ENCODE peak calls at places on chromosomes 6 and 20, in eight cellular contexts. Q is spleen, X is HepG2, O is sigmoid colon, Z is A549, M is Peyer's patch, P is heart left ventricle, W is IMR-90. F is an unnamed sample.

GRCh38 chr6:40802481-40802880 is 215.3 kb upstream of the LRFN2 start:
- DNase-seq in Q (no peak), P (no peak), O (no peak), Z (no peak), W (no peak), M (no peak), X (no peak), F (no peak)

GRCh38 chr20:36745234-36745926 is 510 bp downstream of the NDRG3 start:
- DNase-seq in W (no peak), O (peak; percentile 68), Q (no peak), P (peak; percentile 29), Z (peak; percentile 16), X (peak; percentile 34), M (no peak), F (no peak)

GRCh38 chr20:37513764-37514359 is 7.2 kb upstream of the NNAT start:
- DNase-seq in W (no peak), P (no peak), X (no peak), Q (no peak), Z (no peak), O (peak; percentile 40), M (no peak), F (no peak)

GRCh38 chr6:46490425-46491200 is 636 bp downstream of the RCAN2 start:
- DNase-seq in Z (no peak), X (no peak), O (peak; percentile 68), W (no peak), M (peak; percentile 54), P (peak; percentile 52), Q (peak; percentile 74), F (peak; percentile 0)

GRCh38 chr20:11331096-11331495 is 586.6 kb upstream of the BTBD3 start:
- DNase-seq in M (no peak), Q (no peak), Z (no peak), O (no peak), W (no peak), X (no peak), P (no peak), F (no peak)

GRCh38 chr6:113050010-113050893 is 703.1 kb downstream of the RFPL4B start:
- DNase-seq in X (no peak), P (no peak), Q (no peak), W (peak; percentile 44), O (no peak), M (no peak), Z (no peak), F (no peak)

GRCh38 chr6:8085053-8085511 is 17.3 kb downstream of the EEF1E1 start:
- DNase-seq in Q (no peak), X (peak; percentile 97), Z (peak; percentile 81), W (peak; percentile 95), O (no peak), P (no peak), M (no peak), F (no peak)

GRCh38 chr20:32497589-32498224 is 87.4 kb downstream of the NOL4L start:
- DNase-seq in M (no peak), Z (no peak), Q (no peak), P (no peak), X (no peak), W (no peak), O (peak; percentile 60), F (no peak)

GRCh38 chr20:63099426-63100267 is 92.9 kb upstream of the BHLHE23 start:
- DNase-seq in O (peak; percentile 54), P (no peak), Q (peak; percentile 54), W (no peak), Z (peak; percentile 20), M (peak; percentile 32), X (no peak), F (no peak)

GRCh38 chr6:7727150-7727950 is 1.5 kb downstream of the BMP6 start:
- DNase-seq in P (no peak), Q (peak; percentile 77), X (no peak), W (no peak), O (no peak), Z (peak; percentile 32), M (no peak), F (no peak)

GRCh38 chr6:1820714-1821113 is 211.0 kb downstream of the FOXC1 start:
- DNase-seq in P (no peak), O (no peak), W (no peak), X (no peak), Q (no peak), Z (no peak), M (no peak), F (no peak)

GRCh38 chr6:506508-506907 is 115.0 kb downstream of the IRF4 start:
- DNase-seq in O (no peak), X (no peak), Z (no peak), M (no peak), W (no peak), P (no peak), Q (no peak), F (no peak)

GRCh38 chr6:67811239-67812037 is 823.6 kb upstream of the ADGRB3 start:
- DNase-seq in O (no peak), M (no peak), X (no peak), Z (no peak), P (no peak), Q (no peak), W (no peak), F (no peak)

DNA sequence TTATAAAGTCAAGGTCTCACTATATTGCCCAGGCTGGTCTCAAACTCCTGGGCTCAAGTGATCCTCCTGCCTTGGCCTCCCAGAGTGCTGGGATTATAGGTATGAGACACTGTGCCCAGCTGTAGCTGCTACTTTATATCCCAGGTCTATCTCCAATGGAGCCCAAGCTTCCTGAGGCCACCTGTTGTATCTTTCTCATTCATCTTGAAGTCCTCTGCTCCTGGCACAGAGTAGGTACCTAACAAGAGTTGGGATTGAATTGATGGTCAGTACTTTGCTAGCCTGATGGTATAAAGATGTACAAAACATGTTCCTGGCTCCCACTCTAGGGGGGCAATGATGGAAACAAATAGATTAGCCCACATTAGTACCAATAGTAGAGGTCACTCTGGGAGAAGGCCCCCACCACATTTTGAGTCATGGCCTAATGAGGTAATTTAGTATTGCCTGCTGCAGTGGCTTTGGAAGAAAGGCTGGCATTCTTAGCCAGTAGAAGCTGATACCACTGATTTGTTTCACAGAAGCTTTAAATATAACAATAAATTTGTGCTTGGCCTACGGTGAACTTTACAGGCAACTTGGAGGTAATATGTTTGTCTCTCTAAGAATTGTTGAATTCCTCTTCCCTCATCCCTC is 5.4 kb downstream of the PTPN1 start:
- DNase-seq in W (no peak), M (no peak), Z (no peak), X (no peak), O (no peak), P (no peak), Q (no peak), F (no peak)
- TF ChIP-seq POLR2A in W (no peak), M (no peak), Z (no peak), X (no peak), O (no peak), P (no peak), Q (no peak), F (no peak)

DNA sequence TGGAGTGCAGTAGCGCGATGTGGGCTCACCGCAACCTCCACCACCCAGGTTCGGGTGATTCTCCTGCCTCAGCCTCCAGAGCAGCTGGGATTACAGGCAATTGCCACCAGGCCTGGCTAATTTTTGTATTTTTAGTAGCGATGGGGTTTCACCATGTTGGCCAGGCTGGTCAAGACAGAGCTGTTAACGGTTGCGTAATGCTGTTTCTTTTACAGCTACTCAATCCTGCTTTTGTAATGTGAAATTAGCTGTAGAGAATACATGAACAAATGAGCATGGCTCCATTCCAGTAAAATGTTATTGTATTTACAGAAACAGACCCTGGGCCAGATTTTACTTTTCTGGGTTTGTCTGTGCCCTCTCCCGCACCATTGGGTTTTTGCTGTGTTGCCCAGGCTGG is 1.9 kb downstream of the PNLDC1 start:
- DNase-seq in Z (no peak), P (no peak), M (no peak), O (no peak), Q (peak; percentile 21), X (no peak), W (peak; percentile 6), F (no peak)
- H3K27ac ChIP-seq in Z (no peak overlapping the region), P (no peak overlapping the region), M (no peak overlapping the region), O (no peak overlapping the region), Q (no peak overlapping the region), X (no peak overlapping the region), W (no peak overlapping the region), F (no peak overlapping the region)

DNA sequence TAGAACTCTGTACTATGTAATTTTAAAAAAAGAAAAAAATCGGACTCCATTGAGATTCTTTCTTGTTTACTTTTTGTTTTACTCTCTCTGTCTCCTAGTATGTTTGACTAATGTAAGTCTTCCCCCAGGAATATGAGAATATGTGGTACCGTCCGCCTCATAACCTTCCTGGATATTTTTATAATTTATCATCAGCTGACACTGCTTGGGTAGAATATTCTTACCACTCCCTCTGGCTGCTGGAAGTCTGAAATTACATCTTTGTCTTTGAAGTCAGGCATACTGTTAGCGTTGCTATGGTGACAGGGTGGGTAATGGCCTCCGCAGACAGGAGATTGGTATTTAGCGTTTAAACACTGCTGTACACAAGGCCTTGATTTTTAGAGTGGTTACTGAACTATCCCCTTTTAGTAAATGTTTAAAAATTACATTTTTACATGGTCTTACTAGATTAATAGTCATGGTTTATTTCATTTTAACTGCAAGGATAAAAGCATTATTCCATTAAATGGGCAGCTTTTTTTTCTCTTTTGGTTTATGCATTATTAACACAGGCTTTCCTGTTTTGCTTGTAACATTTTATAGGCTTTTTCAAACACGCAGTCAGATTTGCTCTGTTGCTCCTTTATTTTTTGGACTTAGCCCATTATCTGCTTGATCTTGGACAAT is 176.4 kb downstream of the ARID1B start:
- DNase-seq in X (peak; percentile 95), M (no peak), O (no peak), W (peak; percentile 99), Z (peak; percentile 91), P (peak; percentile 62), Q (no peak), F (no peak)
- H3K4me1 ChIP-seq in X (peaks cover 26% of the 10 kb centered on the region), M (peaks cover 5% of the 10 kb centered on the region), O (peaks cover 74% of the 10 kb centered on the region), W (peaks cover 18% of the 10 kb centered on the region), Z (peaks cover 68% of the 10 kb centered on the region), P (peaks cover 68% of the 10 kb centered on the region), Q (peaks cover 69% of the 10 kb centered on the region), F (peaks cover 30% of the 10 kb centered on the region)

GRCh38 chr6:96015321-96015790 is 418 bp upstream of the FUT9 start:
- DNase-seq in X (no peak), W (no peak), O (peak; percentile 61), Q (peak; percentile 61), Z (no peak), P (no peak), M (peak; percentile 34), F (no peak)
- TF ChIP-seq POLR2A in X (no peak), W (no peak), O (no peak), Q (no peak), Z (no peak), P (no peak), M (no peak), F (no peak)

GRCh38 chr6:42569102-42570028 is 5.5 kb downstream of the UBR2 start:
- DNase-seq in X (no peak), M (no peak), O (no peak), Q (no peak), Z (peak; percentile 39), W (peak; percentile 95), P (no peak), F (no peak)
- H3K27ac ChIP-seq in X (peak overlapping the region; percentile 35), M (peak overlapping the region; percentile 44), O (peak overlapping the region; percentile 48), Q (peak overlapping the region; percentile 79), Z (no peak overlapping the region), W (no peak overlapping the region), P (no peak overlapping the region), F (peak overlapping the region; percentile 47)

GRCh38 chr20:1325173-1326030 is 3.5 kb downstream of the SDCBP2 start:
- DNase-seq in M (peak; percentile 95), Z (peak; percentile 99), Q (peak; percentile 99), W (peak; percentile 97), X (peak; percentile 97), P (peak; percentile 98), O (peak; percentile 99), F (peak; percentile 77)
- H3K4me1 ChIP-seq in M (peaks cover 46% of the 10 kb centered on the region), Z (peaks cover 37% of the 10 kb centered on the region), Q (peaks cover 80% of the 10 kb centered on the region), W (peaks cover 34% of the 10 kb centered on the region), X (peaks cover 69% of the 10 kb centered on the region), P (peaks cover 75% of the 10 kb centered on the region), O (peaks cover 46% of the 10 kb centered on the region), F (peaks cover 82% of the 10 kb centered on the region)

F was measured in esophagus squamous epithelium.